ENCODE peak calls at places on chromosomes 16 and 17, in nine cellular contexts. Z is stimulated activated naive CD8-positive, alpha-beta T cell treated with anti-CD3 and anti-CD28 coated beads, Interleukin-15, Interleukin-2, amounts not matched to agents 100 U/mL and 50 U/mL, for 24 hours; B is AG10803; U is stimulated activated CD4-positive, alpha-beta T cell treated with anti-CD3 and anti-CD28 coated beads, TNF-alpha, amount 100 ng/mL, for 24 hours; C is COR-L47; P is coronary artery; H is occipital lobe; D is BE2C; F is non-pigmented ciliary epithelial cell. X is an unnamed sample.
A peak's percentile ranks its signal among the peaks of the same experiment; 100 is the strongest.

GRCh38 chr16:67268136-67268579 is 11.2 kb upstream of the PLEKHG4 start:
- DNase-seq in C (no peak), Z (no peak), B (peak; percentile 93), H (no peak), U (no peak), D (no peak), P (no peak), F (no peak), X (peak; percentile 96)

GRCh38 chr16:71421911-71422310 is 19.9 kb downstream of the TLE7 start:
- DNase-seq in B (no peak), C (no peak), H (no peak), F (no peak), P (no peak), D (peak; percentile 40), Z (peak; percentile 30), U (no peak), X (peak; percentile 30)

GRCh38 chr16:70589998-70590471 is 56.3 kb upstream of the IL34 start:
- DNase-seq in D (no peak), U (no peak), P (no peak), C (no peak), Z (no peak), B (peak; percentile 47), F (no peak), H (no peak), X (peak; percentile 36)

GRCh38 chr16:9090101-9090959 is 1.1 kb upstream of the HAPSTR1 start:
- DNase-seq in H (no peak), Z (peak; percentile 71), F (no peak), P (peak; percentile 81), C (no peak), D (peak; percentile 53), U (no peak), B (no peak), X (no peak)

GRCh38 chr16:31409433-31409832 is 16.3 kb downstream of the ITGAD start:
- DNase-seq in P (no peak), Z (no peak), C (no peak), U (no peak), D (no peak), B (peak; percentile 53), H (no peak), F (no peak), X (peak; percentile 53)

GRCh38 chr16:19705843-19706242 is 12.2 kb downstream of the KNOP1 start:
- DNase-seq in Z (no peak), U (no peak), H (no peak), P (no peak), F (no peak), C (no peak), D (no peak), B (no peak), X (no peak)

GRCh38 chr17:37849617-37849972 is 74.6 kb upstream of the TBC1D3K start:
- DNase-seq in P (peak; percentile 28), B (no peak), U (no peak), F (no peak), Z (no peak), D (no peak), C (no peak), H (no peak), X (no peak)

GRCh38 chr16:1533443-1533951 is at the start of gene TMEM204:
- DNase-seq in F (no peak), H (no peak), D (peak; percentile 79), Z (peak; percentile 51), C (no peak), B (peak; percentile 89), P (no peak), U (no peak), X (peak; percentile 82)

GRCh38 chr16:49835116-49835880 is 20.6 kb downstream of the ZNF423 start:
- DNase-seq in D (peak; percentile 39), F (no peak), C (no peak), P (no peak), H (no peak), B (no peak), U (no peak), Z (no peak), X (no peak)

GRCh38 chr17:14902803-14903202 is 362.3 kb downstream of the PMP22 start:
- DNase-seq in Z (no peak), F (no peak), C (no peak), H (no peak), B (no peak), D (no peak), U (no peak), P (no peak), X (no peak)

GRCh38 chr16:89556750-89557149 is 3.7 kb upstream of the RPL13 start:
- DNase-seq in D (no peak), B (no peak), P (no peak), C (no peak), H (no peak), Z (no peak), U (no peak), F (no peak), X (no peak)

GRCh38 chr17:30095507-30096244 is 20.9 kb upstream of the NSRP1 start:
- DNase-seq in C (peak; percentile 38), D (no peak), H (no peak), B (peak; percentile 79), P (no peak), F (no peak), Z (no peak), U (no peak), X (peak; percentile 80)

GRCh38 chr16:76653390-76654026 is 376.3 kb downstream of the CNTNAP4 start:
- DNase-seq in C (peak; percentile 86), P (no peak), H (peak; percentile 3), B (peak; percentile 3), U (no peak), Z (no peak), D (peak; percentile 59), F (peak; percentile 18), X (peak; percentile 74)

GRCh38 chr17:52383493-52384100 is 225.1 kb upstream of the CA10 start:
- DNase-seq in F (no peak), B (no peak), C (peak; percentile 49), U (no peak), Z (peak; percentile 11), P (no peak), D (peak; percentile 83), H (peak; percentile 55), X (peak; percentile 25)

GRCh38 chr16:84683691-84684591 is 15.9 kb upstream of the USP10 start:
- DNase-seq in P (no peak), F (no peak), H (no peak), D (no peak), Z (no peak), U (no peak), B (no peak), C (no peak), X (no peak)

GRCh38 chr16:4332623-4333307 is 16.9 kb downstream of the GLIS2 start:
- DNase-seq in B (no peak), C (no peak), D (no peak), P (no peak), H (no peak), Z (no peak), F (no peak), U (no peak), X (no peak)

GRCh38 chr17:63447688-63448005 is 1.5 kb upstream of the CYB561 start:
- DNase-seq in F (no peak), P (no peak), B (no peak), U (no peak), H (no peak), C (peak; percentile 60), D (peak; percentile 43), Z (no peak), X (no peak)

GRCh38 chr17:68184816-68185436 is 62.9 kb upstream of the AMZ2 start:
- DNase-seq in C (no peak), U (no peak), Z (peak; percentile 61), H (no peak), F (no peak), D (no peak), B (no peak), P (no peak), X (no peak)

GRCh38 chr17:1629647-1630310 is 1.1 kb upstream of the SLC43A2 start:
- DNase-seq in F (no peak), C (no peak), U (peak; percentile 60), D (peak; percentile 33), H (no peak), B (peak; percentile 52), Z (peak; percentile 94), P (peak; percentile 80), X (peak; percentile 31)

X was measured in fibroblast of mammary gland.